ENCODE peak calls at places on chromosomes 11 and 22, in eight cellular contexts. Y, G, C, I, E, O, U and L are unnamed samples.

GRCh38 chr11:130043575-130043974 is 26.1 kb upstream of the APLP2 start:
- DNase-seq in G (no peak), I (no peak), O (no peak), U (no peak), E (no peak), Y (no peak), C (no peak), L (no peak)

GRCh38 chr11:1574256-1575242 is 2.5 kb upstream of the DUSP8 start:
- DNase-seq in E (peak), Y (no peak), C (peak), I (peak), U (peak), O (peak), G (peak), L (peak)

GRCh38 chr11:90803781-90804180 is 580.9 kb upstream of the CHORDC1 start:
- DNase-seq in U (no peak), C (no peak), E (no peak), O (no peak), Y (no peak), G (no peak), I (no peak), L (no peak)

GRCh38 chr11:27431808-27432207 is 40.8 kb downstream of the LGR4 start:
- DNase-seq in C (no peak), Y (no peak), U (no peak), G (no peak), E (no peak), O (no peak), I (no peak), L (no peak)

GRCh38 chr22:27962268-27963191 is 43.5 kb upstream of the PITPNB start:
- DNase-seq in O (no peak), U (no peak), E (no peak), Y (no peak), I (no peak), G (no peak), C (no peak), L (no peak)

GRCh38 chr11:66268953-66269906 is 791 bp downstream of the RAB1B start:
- DNase-seq in O (no peak), G (peak), Y (no peak), I (no peak), U (peak), E (peak), C (no peak), L (no peak)

GRCh38 chr22:31039393-31039792 is 41.7 kb upstream of the SMTN start:
- DNase-seq in I (no peak), O (no peak), C (no peak), G (no peak), E (no peak), Y (peak), U (no peak), L (no peak)

GRCh38 chr11:27468209-27468608 is 4.4 kb downstream of the LGR4 start:
- DNase-seq in O (no peak), I (no peak), Y (no peak), G (no peak), U (no peak), C (no peak), E (peak), L (no peak)

GRCh38 chr11:129242855-129243254 is 50.7 kb upstream of the ARHGAP32 start:
- DNase-seq in G (no peak), I (no peak), E (no peak), C (no peak), U (no peak), Y (no peak), O (no peak), L (no peak)

GRCh38 chr11:117172678-117173421 is 5.7 kb upstream of the SIDT2 start:
- DNase-seq in U (no peak), Y (no peak), E (no peak), G (no peak), O (peak), I (no peak), C (no peak), L (no peak)

GRCh38 chr22:48863965-48864538 is 963.6 kb downstream of the BRD1 start:
- DNase-seq in G (no peak), U (no peak), O (peak), Y (no peak), C (no peak), I (no peak), E (no peak), L (no peak)

GRCh38 chr22:32680277-32680676 is 121.2 kb upstream of the TIMP3 start:
- DNase-seq in O (no peak), G (no peak), E (no peak), C (no peak), I (no peak), U (no peak), Y (no peak), L (no peak)

GRCh38 chr22:32672542-32672941 is 129.0 kb upstream of the TIMP3 start:
- DNase-seq in I (no peak), C (no peak), Y (no peak), G (no peak), U (no peak), O (no peak), E (no peak), L (no peak)

GRCh38 chr22:32677876-32678275 is 123.6 kb upstream of the TIMP3 start:
- DNase-seq in Y (no peak), E (no peak), G (no peak), O (no peak), U (no peak), I (no peak), C (no peak), L (no peak)

GRCh38 chr22:32676196-32676595 is 125.3 kb upstream of the TIMP3 start:
- DNase-seq in Y (no peak), I (no peak), O (no peak), G (no peak), U (no peak), C (no peak), E (no peak), L (no peak)

GRCh38 chr22:32674925-32675825 is 126.3 kb upstream of the TIMP3 start:
- DNase-seq in O (no peak), Y (no peak), E (no peak), I (no peak), U (no peak), C (no peak), G (no peak), L (no peak)
- TF ChIP-seq CTCF in O (peak), Y (no peak), E (no peak), I (no peak), U (no peak), C (no peak), G (no peak), L (no peak)

GRCh38 chr22:29165336-29166060 is 40.2 kb upstream of the EMID1 start:
- DNase-seq in U (no peak), O (peak), E (no peak), C (no peak), Y (no peak), G (no peak), I (no peak), L (no peak)
- TF ChIP-seq CTCF in U (no peak), O (no peak), E (no peak), C (no peak), Y (no peak), G (no peak), I (no peak), L (no peak)

DNA sequence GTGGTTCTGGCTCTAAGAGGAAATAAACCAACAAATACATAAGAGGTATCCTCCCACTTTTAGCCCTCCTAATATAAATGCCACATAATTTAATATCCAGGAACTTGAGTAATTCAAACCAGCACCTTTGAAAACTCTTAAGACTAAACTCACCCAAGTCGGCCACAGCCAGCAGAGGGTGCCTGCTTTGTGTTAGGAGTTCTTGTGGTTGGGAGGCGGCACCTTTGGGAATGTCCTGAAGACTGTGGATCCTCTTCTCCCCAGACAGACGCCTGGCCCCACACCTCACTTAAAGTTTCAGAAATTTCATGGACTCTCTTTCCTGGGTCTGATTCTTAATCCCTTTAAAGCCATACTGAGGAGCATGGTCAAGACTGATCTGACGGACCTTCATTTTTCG is 169.0 kb downstream of the TBC1D22A start:
- DNase-seq in I (no peak), C (no peak), E (peak), Y (no peak), U (no peak), G (no peak), O (no peak), L (no peak)
- TF ChIP-seq CTCF in I (no peak), C (no peak), E (no peak), Y (no peak), U (no peak), G (no peak), O (peak), L (no peak)

DNA sequence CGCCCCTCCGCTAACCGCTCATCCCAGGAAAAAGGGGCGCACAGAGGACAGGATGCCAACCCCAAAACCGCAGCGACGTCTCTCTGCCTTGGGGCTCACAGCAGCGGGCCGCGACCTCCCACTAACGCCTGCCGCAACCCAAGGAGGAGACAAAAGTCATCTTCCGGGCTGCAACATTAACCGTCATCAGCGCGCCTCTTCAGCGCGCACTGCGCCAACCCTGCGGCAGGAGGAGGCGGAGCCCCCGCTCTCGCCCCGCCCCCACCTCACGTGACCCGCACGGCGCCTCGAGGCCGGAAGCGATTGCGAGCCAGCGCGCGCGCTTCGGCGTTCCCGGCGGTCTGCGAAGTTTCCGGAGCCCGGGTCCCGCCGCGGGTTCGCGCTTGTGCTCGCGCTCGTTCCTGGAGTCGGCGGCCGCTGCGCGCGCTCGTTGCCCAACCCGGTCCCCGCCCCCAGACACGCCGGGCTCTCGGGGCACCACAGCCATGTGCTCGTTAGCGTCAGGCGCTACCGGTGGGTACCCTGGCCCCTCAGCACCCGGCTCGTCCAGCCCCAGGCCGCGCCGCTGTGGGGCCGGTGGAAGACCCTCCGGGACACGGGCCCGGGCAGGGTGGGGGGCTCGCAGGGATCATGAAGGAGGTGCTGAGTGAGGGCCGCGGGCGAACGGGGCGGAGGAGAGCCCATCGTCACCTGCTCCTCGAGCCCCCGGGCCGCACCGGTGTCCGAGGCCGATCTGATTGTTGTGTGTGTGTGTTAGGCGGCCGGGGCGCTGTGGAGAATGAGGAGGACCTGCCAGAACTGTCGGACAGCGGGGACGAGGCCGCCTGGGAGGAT is at the start of gene PRMT3:
- DNase-seq in C (peak), I (peak), U (peak), E (peak), G (peak), Y (peak), O (peak), L (peak)
- TF ChIP-seq CTCF in C (no peak), I (peak), U (peak), E (peak), G (no peak), Y (peak), O (peak), L (no peak)

DNA sequence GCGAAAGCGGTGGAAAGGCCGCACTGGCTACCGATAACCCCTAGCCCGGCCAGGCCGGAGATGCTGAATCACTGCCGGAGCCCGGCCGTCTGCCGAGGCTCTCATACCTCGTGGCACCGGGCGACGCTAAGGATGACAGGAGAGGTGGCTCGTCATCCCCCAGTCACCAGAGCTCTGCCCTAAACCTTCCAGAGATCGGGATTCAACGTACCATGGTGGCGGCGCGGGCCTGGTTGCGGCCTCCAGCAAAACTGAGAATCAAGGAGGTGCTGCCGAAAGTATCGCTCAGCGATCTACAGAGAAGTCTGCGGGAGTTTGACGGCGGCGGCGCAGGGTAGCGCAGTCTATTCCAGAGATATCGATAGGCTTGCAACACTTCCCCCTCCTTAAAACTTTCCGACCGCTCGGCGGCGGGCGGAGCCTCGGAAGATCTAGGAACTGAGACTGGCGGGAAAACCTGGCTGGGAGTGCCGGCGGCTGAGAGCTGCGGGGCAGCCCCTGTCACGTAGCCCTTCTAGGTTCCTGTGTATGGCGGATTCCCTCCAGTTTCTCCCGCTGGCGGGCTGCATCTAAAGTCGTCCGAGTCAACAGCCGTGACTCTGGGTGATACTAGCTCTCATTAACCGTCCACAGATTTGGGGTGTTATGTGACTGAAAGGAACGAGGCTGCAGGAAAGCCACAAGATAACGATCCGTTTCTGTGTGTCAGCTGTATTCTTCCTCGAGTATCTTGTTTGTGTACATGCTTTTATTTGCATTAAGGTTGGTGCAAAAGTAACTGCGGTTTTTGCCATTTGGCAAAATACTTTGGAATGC is at the start of gene PSMA1:
- DNase-seq in I (peak), Y (peak), O (peak), C (peak), G (peak), E (peak), U (peak), L (peak)
- TF ChIP-seq CTCF in I (peak), Y (peak), O (peak), C (peak), G (no peak), E (no peak), U (peak), L (no peak)

GRCh38 chr22:24485608-24486007 is 9.5 kb upstream of the UPB1 start:
- DNase-seq in U (no peak), Y (no peak), G (peak), C (no peak), O (no peak), I (no peak), E (no peak), L (peak)
- TF ChIP-seq CTCF in U (no peak), Y (no peak), G (peak), C (no peak), O (peak), I (no peak), E (no peak), L (no peak)

GRCh38 chr11:67577951-67578350 is 5.7 kb upstream of the GSTP1 start:
- DNase-seq in I (no peak), G (no peak), O (no peak), Y (no peak), U (no peak), E (no peak), C (no peak), L (no peak)

GRCh38 chr11:67572305-67572704 is 11.3 kb upstream of the GSTP1 start:
- DNase-seq in O (no peak), G (no peak), E (no peak), U (no peak), Y (no peak), C (no peak), I (no peak), L (no peak)

GRCh38 chr11:67572747-67573419 is 10.7 kb upstream of the GSTP1 start:
- DNase-seq in Y (no peak), G (peak), U (peak), E (no peak), I (peak), O (no peak), C (peak), L (no peak)

GRCh38 chr11:67581469-67581868 is 2.1 kb upstream of the GSTP1 start:
- DNase-seq in Y (no peak), G (no peak), C (no peak), U (peak), E (no peak), O (no peak), I (no peak), L (no peak)

DNA sequence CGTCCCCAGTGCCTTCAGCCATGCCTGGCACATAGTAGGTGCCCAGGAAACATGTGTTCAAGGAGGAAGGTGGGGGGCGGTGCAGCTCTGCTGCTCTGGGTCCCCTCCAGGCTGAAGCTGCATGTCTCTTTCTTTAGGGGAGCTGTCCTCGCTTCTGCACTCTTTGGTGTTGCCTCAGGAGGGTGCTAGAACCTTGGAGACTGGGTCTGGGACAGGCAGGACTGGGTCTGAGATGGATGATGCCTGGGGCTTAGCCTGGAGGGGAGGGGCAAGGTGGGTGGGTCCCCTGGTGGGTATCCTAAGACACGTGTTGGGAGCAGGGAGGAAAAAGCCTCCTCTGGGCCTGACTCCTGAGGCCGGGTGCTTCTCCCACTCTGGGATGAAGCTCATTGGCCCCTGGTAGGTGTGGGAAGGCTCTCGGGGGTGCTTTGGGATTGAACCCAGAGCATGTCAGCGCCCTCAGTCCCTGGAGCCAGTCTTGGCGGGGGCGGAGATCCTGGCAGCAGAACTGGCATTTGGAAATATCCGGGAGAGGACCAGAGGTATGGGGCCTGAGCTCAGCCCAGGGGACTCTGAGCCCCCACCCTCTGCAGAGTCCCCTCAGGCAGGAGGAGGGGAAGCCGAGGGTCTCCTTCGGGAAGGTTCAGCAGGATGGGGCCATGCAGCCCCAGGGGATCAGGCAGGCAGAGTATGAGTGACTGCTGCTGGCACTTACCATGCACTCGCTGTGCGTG is 6.7 kb upstream of the GSTP1 start:
- DNase-seq in O (no peak), U (no peak), C (no peak), G (peak), Y (no peak), I (no peak), E (no peak), L (peak)
- TF ChIP-seq CTCF in O (no peak), U (no peak), C (no peak), G (peak), Y (no peak), I (no peak), E (no peak), L (peak)

GRCh38 chr11:57502870-57503269 is 12.6 kb downstream of the SLC43A1 start:
- DNase-seq in C (no peak), Y (no peak), O (no peak), G (no peak), U (no peak), I (no peak), E (no peak), L (peak)
- TF ChIP-seq CTCF in C (no peak), Y (no peak), O (no peak), G (no peak), U (no peak), I (no peak), E (no peak), L (no peak)